ENCODE peak calls at places on chromosomes 11 and 22, in eight cellular contexts. S, P, Q, X, A, V, Z and R are unnamed samples.
A peak's percentile ranks its signal among the peaks of the same experiment; 100 is the strongest.

GRCh38 chr11:79437274-79437980 is 3.4 kb downstream of the TENM4 start:
- DNase-seq in P (peak; percentile 52), S (peak; percentile 32), Z (no peak), Q (peak; percentile 80), V (no peak), A (no peak), X (no peak), R (peak; percentile 59)

GRCh38 chr11:46333129-46333947 is 13.9 kb upstream of the DGKZ start:
- DNase-seq in A (no peak), X (no peak), V (no peak), S (no peak), P (no peak), Z (no peak), Q (no peak), R (no peak)

GRCh38 chr11:120727752-120728151 is 216.2 kb downstream of the GRIK4 start:
- DNase-seq in V (no peak), X (no peak), Q (no peak), S (no peak), Z (no peak), P (no peak), A (no peak), R (no peak)

GRCh38 chr11:64649304-64649703 is 58.3 kb downstream of the SLC22A12 start:
- DNase-seq in Z (no peak), A (no peak), Q (no peak), S (no peak), V (no peak), P (peak; percentile 59), X (peak; percentile 30), R (peak; percentile 30)

GRCh38 chr11:117197516-117198456 is 1.4 kb upstream of the TAGLN start:
- DNase-seq in S (no peak), X (peak; percentile 18), V (no peak), Z (no peak), Q (no peak), P (no peak), A (no peak), R (peak; percentile 29)

GRCh38 chr22:50146440-50147228 is 23.9 kb upstream of the PANX2 start:
- DNase-seq in Q (peak; percentile 75), V (peak; percentile 63), Z (no peak), A (no peak), S (peak; percentile 48), X (no peak), P (peak; percentile 76), R (peak; percentile 78)

GRCh38 chr11:120482149-120482548 is 29.4 kb upstream of the GRIK4 start:
- DNase-seq in Q (no peak), S (peak; percentile 62), A (no peak), P (no peak), V (no peak), Z (no peak), X (peak; percentile 65), R (peak; percentile 29)

GRCh38 chr22:37777122-37777687 is 30.5 kb upstream of the GCAT start:
- DNase-seq in Q (no peak), V (peak; percentile 40), P (peak; percentile 92), Z (no peak), S (peak; percentile 86), A (peak; percentile 62), X (peak; percentile 96), R (peak; percentile 99)

GRCh38 chr11:58675344-58676155 is 53.1 kb downstream of the CNTF start:
- DNase-seq in Q (peak; percentile 86), P (peak; percentile 87), V (peak; percentile 74), X (peak; percentile 85), S (peak; percentile 32), A (peak; percentile 13), Z (peak; percentile 77), R (peak; percentile 69)

GRCh38 chr22:42862045-42862734 is 5.1 kb upstream of the ARFGAP3 start:
- DNase-seq in X (peak; percentile 89), Q (peak; percentile 9), P (no peak), Z (no peak), S (peak; percentile 14), A (no peak), V (no peak), R (peak; percentile 79)

GRCh38 chr11:100639140-100639539 is 47.9 kb upstream of the ARHGAP42 start:
- DNase-seq in V (peak; percentile 40), A (no peak), S (no peak), Z (no peak), P (peak; percentile 10), X (no peak), Q (no peak), R (peak; percentile 88)

GRCh38 chr11:8234425-8234821 is 29.3 kb downstream of the LMO1 start:
- DNase-seq in X (peak; percentile 19), Q (no peak), A (no peak), P (no peak), V (no peak), S (peak; percentile 54), Z (no peak), R (no peak)

GRCh38 chr11:100367892-100368291 is 319.2 kb upstream of the ARHGAP42 start:
- DNase-seq in V (no peak), P (no peak), Q (no peak), S (no peak), X (no peak), A (no peak), Z (no peak), R (peak; percentile 80)

GRCh38 chr11:92393218-92393617 is 168.6 kb downstream of the FAT3 start:
- DNase-seq in P (no peak), A (no peak), Z (no peak), Q (no peak), X (no peak), S (no peak), V (no peak), R (no peak)

GRCh38 chr11:36774603-36775002 is 176.6 kb upstream of the RAG2 start:
- DNase-seq in X (peak; percentile 49), P (no peak), A (no peak), Q (no peak), Z (no peak), S (peak; percentile 17), V (no peak), R (peak; percentile 91)

GRCh38 chr11:109298865-109299264 is 123.1 kb upstream of the C11orf87 start:
- DNase-seq in S (no peak), Q (no peak), A (no peak), V (no peak), P (no peak), X (no peak), Z (no peak), R (no peak)

GRCh38 chr11:76918941-76919386 is 58.2 kb downstream of the ACER3 start:
- DNase-seq in Q (no peak), X (peak; percentile 82), P (peak; percentile 30), V (peak; percentile 53), A (peak; percentile 19), S (peak; percentile 44), Z (no peak), R (peak; percentile 68)

GRCh38 chr11:67032830-67033555 is 10.1 kb downstream of the SYT12 start:
- DNase-seq in Z (no peak), A (no peak), P (no peak), S (peak; percentile 86), Q (no peak), X (peak; percentile 79), V (no peak), R (peak; percentile 69)

GRCh38 chr11:62025429-62026105 is 58.1 kb upstream of the FTH1 start:
- DNase-seq in Z (peak; percentile 23), V (peak; percentile 18), Q (peak; percentile 78), S (peak; percentile 81), A (peak; percentile 18), X (peak; percentile 92), P (peak; percentile 68), R (peak; percentile 99)

GRCh38 chr11:130431806-130432205 is 3.4 kb upstream of the ADAMTS8 start:
- DNase-seq in V (no peak), A (no peak), Q (no peak), S (no peak), P (no peak), X (peak; percentile 45), Z (no peak), R (no peak)

GRCh38 chr22:19367763-19368367 is 63.7 kb downstream of the HIRA start:
- DNase-seq in X (no peak), A (no peak), S (no peak), P (no peak), V (no peak), Z (no peak), Q (no peak), R (no peak)

GRCh38 chr11:45237666-45238348 is 48.3 kb downstream of the SYT13 start:
- DNase-seq in A (no peak), Z (no peak), V (no peak), P (no peak), Q (no peak), X (no peak), S (no peak), R (no peak)

GRCh38 chr11:83033367-83033766 is 38.3 kb downstream of the RAB30 start:
- DNase-seq in V (no peak), Q (no peak), S (no peak), A (no peak), P (no peak), X (no peak), Z (no peak), R (no peak)

GRCh38 chr11:827146-827860 is 416 bp upstream of the CRACR2B start:
- DNase-seq in X (no peak), Z (no peak), P (peak; percentile 91), V (no peak), S (no peak), A (no peak), Q (no peak), R (no peak)

GRCh38 chr22:39962071-39962470 is 1.9 kb downstream of the TMA7B start:
- DNase-seq in X (no peak), Z (no peak), P (no peak), Q (no peak), A (no peak), V (no peak), S (peak; percentile 85), R (no peak)

GRCh38 chr11:26820739-26821138 is 98.9 kb upstream of the SLC5A12 start:
- DNase-seq in S (no peak), X (no peak), A (no peak), Z (no peak), P (no peak), V (no peak), Q (no peak), R (peak; percentile 65)

GRCh38 chr22:36287881-36288515 is 35.1 kb downstream of the APOL1 start:
- DNase-seq in Q (peak; percentile 35), V (no peak), A (no peak), P (no peak), S (no peak), X (no peak), Z (no peak), R (no peak)

GRCh38 chr11:78079232-78080083 is at the start of gene NDUFC2:
- DNase-seq in X (peak; percentile 87), S (peak; percentile 45), Q (peak; percentile 90), Z (peak; percentile 68), A (peak; percentile 51), P (peak; percentile 78), V (peak; percentile 74), R (peak; percentile 80)

GRCh38 chr22:44448271-44448780 is 49.7 kb downstream of the RTL6 start:
- DNase-seq in P (peak; percentile 32), V (peak; percentile 52), X (peak; percentile 90), Q (peak; percentile 86), S (peak; percentile 97), Z (no peak), A (no peak), R (peak; percentile 92)

GRCh38 chr11:100827934-100828661 is 141.0 kb downstream of the ARHGAP42 start:
- DNase-seq in Z (no peak), S (peak; percentile 68), V (peak; percentile 32), A (peak; percentile 22), Q (no peak), X (peak; percentile 97), P (peak; percentile 19), R (peak; percentile 74)

GRCh38 chr11:60389279-60389910 is 6.9 kb upstream of the MS4A14 start:
- DNase-seq in V (peak; percentile 92), P (no peak), Z (no peak), A (peak; percentile 72), S (no peak), Q (no peak), X (no peak), R (no peak)

GRCh38 chr11:12043221-12043620 is 34.8 kb upstream of the DKK3 start:
- DNase-seq in A (no peak), V (no peak), Z (no peak), P (no peak), X (no peak), Q (no peak), S (no peak), R (no peak)

GRCh38 chr22:40270748-40271373 is 75.4 kb upstream of the ADSL start:
- DNase-seq in Q (no peak), Z (no peak), A (no peak), X (no peak), V (no peak), S (no peak), P (no peak), R (no peak)

GRCh38 chr22:17633217-17633997 is 4.9 kb upstream of the ATP6V1E1 start:
- DNase-seq in Z (no peak), S (peak; percentile 96), Q (no peak), P (no peak), V (peak; percentile 58), X (peak; percentile 95), A (no peak), R (peak; percentile 97)